ENCODE peak calls at places on chromosomes 2 and 18, in six cellular contexts. Y is stomach, K is upper lobe of right lung, L is left ventricle myocardium inferior, D is GM23338, I is cardiac muscle cell. Z is an unnamed sample. For H3K4me1, the result is how much of the 10 kb centered on the place peaks cover.

GRCh38 chr2:127479219-127479825 is 47.0 kb downstream of the IWS1 start:
- DNase-seq in Y (no peak), K (no peak), L (no peak), D (peak), I (peak), Z (no peak)

GRCh38 chr2:55923978-55924325 is 370 bp upstream of the EFEMP1 start:
- DNase-seq in Y (no peak), K (no peak), L (no peak), D (no peak), I (no peak), Z (no peak)

GRCh38 chr18:67363694-67364093 is 152.8 kb downstream of the DSEL start:
- DNase-seq in Y (no peak), K (no peak), L (no peak), D (no peak), I (no peak), Z (no peak)

GRCh38 chr2:38274286-38275276 is 102.5 kb downstream of the ATL2 start:
- DNase-seq in Y (no peak), K (no peak), L (no peak), D (peak), I (peak), Z (no peak)

GRCh38 chr2:195428673-195429072 is 228.4 kb upstream of the SLC39A10 start:
- DNase-seq in Y (no peak), K (no peak), L (no peak), D (no peak), I (no peak), Z (no peak)

GRCh38 chr2:37782721-37783438 is 111.4 kb upstream of the CDC42EP3 start:
- DNase-seq in Y (no peak), K (no peak), L (no peak), D (no peak), I (no peak), Z (no peak)

GRCh38 chr2:45983213-45983612 is 314.0 kb upstream of the EPAS1 start:
- DNase-seq in Y (no peak), K (no peak), L (no peak), D (no peak), I (no peak), Z (no peak)

GRCh38 chr18:36337679-36338419 is 40.3 kb downstream of the FHOD3 start:
- DNase-seq in Y (no peak), K (no peak), L (no peak), D (no peak), I (no peak), Z (no peak)

GRCh38 chr18:78561757-78562445 is 417.7 kb upstream of the SALL3 start:
- DNase-seq in Y (no peak), K (no peak), L (no peak), D (no peak), I (no peak), Z (no peak)

GRCh38 chr2:156435725-156436476 is at the start of gene GPD2:
- DNase-seq in Y (peak), K (peak), L (peak), D (peak), I (peak), Z (peak)

GRCh38 chr2:168245074-168245825 is 2.1 kb downstream of the STK39 start:
- DNase-seq in Y (no peak), K (no peak), L (no peak), D (no peak), I (peak), Z (no peak)

GRCh38 chr18:8657050-8657820 is 48.0 kb downstream of the RAB12 start:
- DNase-seq in Y (no peak), K (no peak), L (no peak), D (no peak), I (no peak), Z (no peak)

GRCh38 chr2:96240341-96241038 is 25.3 kb downstream of the TMEM127 start:
- DNase-seq in Y (no peak), K (no peak), L (no peak), D (no peak), I (no peak), Z (no peak)

GRCh38 chr18:49016648-49017539 is 66.1 kb upstream of the SMAD7 start:
- DNase-seq in Y (peak), K (peak), L (no peak), D (peak), I (peak), Z (no peak)

GRCh38 chr2:12979066-12979465 is 262.3 kb downstream of the TRIB2 start:
- DNase-seq in Y (no peak), K (no peak), L (no peak), D (no peak), I (no peak), Z (no peak)

GRCh38 chr18:55328301-55328700 is 259.7 kb downstream of the TCF4 start:
- DNase-seq in Y (no peak), K (no peak), L (no peak), D (no peak), I (peak), Z (no peak)

GRCh38 chr2:126658910-126659613 is 3.1 kb downstream of the GYPC start:
- DNase-seq in Y (peak), K (peak), L (peak), D (no peak), I (peak), Z (peak)

GRCh38 chr2:241741016-241741415 is 6.6 kb downstream of the D2HGDH start:
- DNase-seq in Y (no peak), K (no peak), L (no peak), D (no peak), I (no peak), Z (no peak)

GRCh38 chr2:82950148-82950547 is 1508.9 kb downstream of the SUCLG1 start:
- DNase-seq in Y (no peak), K (no peak), L (no peak), D (no peak), I (no peak), Z (no peak)

GRCh38 chr18:53790817-53791216 is 433.7 kb downstream of the MBD2 start:
- DNase-seq in Y (no peak), K (no peak), L (no peak), D (no peak), I (peak), Z (no peak)

GRCh38 chr2:107418713-107419112 is 408.0 kb upstream of the RGPD4 start:
- DNase-seq in Y (no peak), K (no peak), L (no peak), D (no peak), I (no peak), Z (no peak)

GRCh38 chr2:215790548-215791421 is 222.6 kb downstream of the MREG start:
- DNase-seq in Y (no peak), K (no peak), L (no peak), D (no peak), I (no peak), Z (no peak)

GRCh38 chr2:122999258-122999657 is 1025.8 kb upstream of the CNTNAP5 start:
- DNase-seq in Y (no peak), K (no peak), L (no peak), D (no peak), I (no peak), Z (no peak)

GRCh38 chr2:239443102-239443620 is 42.3 kb upstream of the HDAC4 start:
- DNase-seq in Y (no peak), K (no peak), L (no peak), D (no peak), I (no peak), Z (no peak)

GRCh38 chr2:237689569-237690131 is 62.3 kb downstream of the LRRFIP1 start:
- DNase-seq in Y (peak), K (peak), L (no peak), D (no peak), I (no peak), Z (no peak)

GRCh38 chr2:109635426-109636289 is 21.5 kb downstream of the SOWAHC start:
- DNase-seq in Y (no peak), K (no peak), L (no peak), D (no peak), I (no peak), Z (no peak)

GRCh38 chr2:181755181-181755580 is 74.9 kb upstream of the NEUROD1 start:
- DNase-seq in Y (no peak), K (no peak), L (no peak), D (no peak), I (no peak), Z (no peak)

GRCh38 chr2:71646028-71646427 is 192.7 kb downstream of the DYSF start:
- DNase-seq in Y (no peak), K (no peak), L (peak), D (no peak), I (peak), Z (no peak)

DNA sequence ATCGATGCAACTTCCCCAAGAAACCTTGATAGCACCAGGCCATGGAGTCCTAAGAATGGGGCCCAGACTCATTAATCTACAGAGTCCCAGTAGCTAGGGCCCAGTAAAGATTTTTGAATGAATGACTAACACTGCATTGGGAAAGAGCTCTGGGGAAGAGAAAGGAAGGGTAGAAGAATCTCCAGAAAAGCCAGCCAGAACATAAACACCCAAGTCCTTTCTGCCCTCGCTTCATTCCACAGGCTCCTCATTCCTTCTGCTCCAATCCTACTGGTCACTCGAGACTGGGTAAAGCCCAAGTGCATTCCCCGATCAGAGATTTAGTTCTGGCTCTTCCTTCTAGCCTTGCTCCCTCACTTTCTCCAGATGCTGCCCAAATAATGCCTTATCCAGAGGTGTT is 44.3 kb downstream of the CYRIA start:
- DNase-seq in Y (no peak), K (no peak), L (no peak), D (no peak), I (peak), Z (no peak)
- H3K27ac ChIP-seq in Y (no peak), K (no peak), L (no peak), D (no peak), I (no peak), Z (no peak)

GRCh38 chr18:77079088-77079487 is 53.5 kb downstream of the MBP start:
- DNase-seq in Y (no peak), K (no peak), L (no peak), D (no peak), I (no peak), Z (no peak)

GRCh38 chr18:77076111-77076510 is 56.5 kb downstream of the MBP start:
- DNase-seq in Y (no peak), K (no peak), L (no peak), D (no peak), I (no peak), Z (no peak)

GRCh38 chr18:77078671-77079070 is 53.9 kb downstream of the MBP start:
- DNase-seq in Y (no peak), K (no peak), L (no peak), D (no peak), I (no peak), Z (no peak)

GRCh38 chr18:77077401-77077800 is 55.2 kb downstream of the MBP start:
- DNase-seq in Y (no peak), K (no peak), L (no peak), D (no peak), I (no peak), Z (no peak)

GRCh38 chr18:77077836-77078456 is 54.6 kb downstream of the MBP start:
- DNase-seq in Y (no peak), K (no peak), L (no peak), D (no peak), I (no peak), Z (no peak)
- H3K4me1 ChIP-seq in Y (under half), K (under half), L (half or more), D (under half), I (under half), Z (under half)

GRCh38 chr2:199405241-199405640 is 52.5 kb downstream of the SATB2 start:
- DNase-seq in Y (no peak), K (no peak), L (no peak), D (peak), I (peak), Z (no peak)
- TF ChIP-seq CTCF in Y (no peak), K (no peak), L (no peak), D (peak), I (peak), Z (peak)

GRCh38 chr18:76474824-76475223 is 20.2 kb downstream of the ZNF516 start:
- DNase-seq in Y (no peak), K (no peak), L (no peak), D (no peak), I (no peak), Z (no peak)

GRCh38 chr18:76476665-76477561 is 18.1 kb downstream of the ZNF516 start:
- DNase-seq in Y (no peak), K (no peak), L (no peak), D (no peak), I (peak), Z (no peak)

GRCh38 chr18:76472811-76473210 is 22.2 kb downstream of the ZNF516 start:
- DNase-seq in Y (no peak), K (no peak), L (no peak), D (no peak), I (no peak), Z (no peak)

GRCh38 chr18:76479351-76480238 is 15.4 kb downstream of the ZNF516 start:
- DNase-seq in Y (no peak), K (no peak), L (no peak), D (no peak), I (no peak), Z (no peak)

DNA sequence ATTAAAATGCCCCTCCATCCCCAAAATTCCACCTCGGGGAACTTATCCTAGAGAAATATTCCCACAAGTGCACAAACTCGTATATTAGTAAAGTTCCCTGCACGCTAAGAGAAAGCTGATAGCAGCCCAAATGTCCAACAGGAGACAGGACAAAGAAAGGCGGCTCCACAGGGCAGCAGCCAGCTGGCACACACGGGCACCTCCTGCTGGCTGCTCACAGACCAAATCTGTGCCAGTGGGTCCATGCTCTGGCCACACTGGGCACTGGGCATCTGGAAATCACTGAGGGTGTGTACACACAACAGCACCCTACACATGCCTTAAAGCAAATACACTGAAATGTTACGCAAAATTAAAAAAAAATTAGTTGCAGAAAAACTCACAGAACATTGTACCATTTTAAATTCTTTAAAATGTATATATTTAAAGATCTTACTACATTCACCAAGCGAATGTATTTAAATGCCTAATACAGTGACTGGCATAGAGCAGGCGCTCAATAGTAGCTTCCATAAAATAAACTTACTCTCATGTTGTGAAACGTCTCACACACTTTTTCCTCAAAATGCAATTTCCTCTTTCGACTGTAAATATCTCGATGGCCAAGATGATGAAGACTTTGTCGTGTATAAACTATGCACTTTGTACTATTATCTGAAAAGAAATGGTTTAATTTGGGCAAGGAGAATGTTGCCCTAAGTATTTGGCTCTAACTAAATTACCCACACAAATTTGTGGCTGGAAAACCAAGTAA is 19.4 kb downstream of the ZNF516 start:
- DNase-seq in Y (no peak), K (no peak), L (no peak), D (no peak), I (no peak), Z (no peak)
- H3K27ac ChIP-seq in Y (peak), K (no peak), L (no peak), D (no peak), I (no peak), Z (no peak)

GRCh38 chr2:20094955-20095354 is 43.5 kb upstream of the LAPTM4A start:
- DNase-seq in Y (no peak), K (no peak), L (no peak), D (no peak), I (no peak), Z (no peak)

GRCh38 chr2:20100711-20101110 is 49.3 kb upstream of the LAPTM4A start:
- DNase-seq in Y (no peak), K (no peak), L (no peak), D (no peak), I (no peak), Z (no peak)

GRCh38 chr2:20099780-20100179 is 48.4 kb upstream of the LAPTM4A start:
- DNase-seq in Y (no peak), K (no peak), L (no peak), D (peak), I (no peak), Z (no peak)

GRCh38 chr2:20095469-20095868 is 44.0 kb upstream of the LAPTM4A start:
- DNase-seq in Y (no peak), K (no peak), L (no peak), D (no peak), I (no peak), Z (no peak)

DNA sequence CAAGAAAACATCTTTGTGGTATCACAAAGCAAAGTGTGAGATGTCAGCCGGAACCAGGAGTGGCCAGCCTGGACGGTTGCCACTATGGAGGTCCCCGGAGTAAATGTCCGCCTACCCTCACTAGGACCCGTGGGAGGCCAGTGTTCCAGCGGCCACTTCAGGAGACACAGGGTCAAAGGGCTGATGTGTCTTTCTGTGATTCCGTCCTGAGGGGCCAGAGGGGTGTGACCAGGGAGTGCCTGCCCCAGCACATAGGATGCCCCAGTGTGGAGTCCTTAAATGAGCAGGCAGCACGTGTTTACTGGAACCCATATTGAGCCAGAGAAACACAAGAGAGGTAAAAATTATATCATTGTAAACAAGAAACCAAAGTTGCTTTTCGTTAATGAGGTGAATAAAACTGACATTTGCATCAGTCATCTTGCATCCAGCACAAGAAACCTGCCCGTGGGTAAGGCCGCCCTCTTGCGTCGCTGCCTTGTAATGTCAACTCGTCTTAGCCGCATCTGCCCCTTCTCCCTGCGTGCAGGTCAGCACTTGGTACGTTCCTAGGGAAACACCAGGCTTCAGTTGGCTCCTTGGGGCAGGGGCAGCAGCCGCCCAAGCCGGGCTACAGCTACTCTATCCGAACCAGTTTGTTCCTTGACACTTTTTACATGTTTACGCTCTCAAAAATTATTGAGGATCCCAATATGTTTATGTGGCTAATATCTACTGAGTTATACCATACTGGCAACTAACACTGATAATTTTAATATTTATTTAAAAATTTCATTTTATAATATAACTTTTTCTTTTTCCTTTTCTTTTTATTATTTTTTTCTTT is 46.7 kb upstream of the LAPTM4A start:
- DNase-seq in Y (peak), K (peak), L (peak), D (peak), I (peak), Z (peak)
- H3K4me1 ChIP-seq in Y (under half), K (under half), L (under half), D (under half), I (under half), Z (under half)

DNA sequence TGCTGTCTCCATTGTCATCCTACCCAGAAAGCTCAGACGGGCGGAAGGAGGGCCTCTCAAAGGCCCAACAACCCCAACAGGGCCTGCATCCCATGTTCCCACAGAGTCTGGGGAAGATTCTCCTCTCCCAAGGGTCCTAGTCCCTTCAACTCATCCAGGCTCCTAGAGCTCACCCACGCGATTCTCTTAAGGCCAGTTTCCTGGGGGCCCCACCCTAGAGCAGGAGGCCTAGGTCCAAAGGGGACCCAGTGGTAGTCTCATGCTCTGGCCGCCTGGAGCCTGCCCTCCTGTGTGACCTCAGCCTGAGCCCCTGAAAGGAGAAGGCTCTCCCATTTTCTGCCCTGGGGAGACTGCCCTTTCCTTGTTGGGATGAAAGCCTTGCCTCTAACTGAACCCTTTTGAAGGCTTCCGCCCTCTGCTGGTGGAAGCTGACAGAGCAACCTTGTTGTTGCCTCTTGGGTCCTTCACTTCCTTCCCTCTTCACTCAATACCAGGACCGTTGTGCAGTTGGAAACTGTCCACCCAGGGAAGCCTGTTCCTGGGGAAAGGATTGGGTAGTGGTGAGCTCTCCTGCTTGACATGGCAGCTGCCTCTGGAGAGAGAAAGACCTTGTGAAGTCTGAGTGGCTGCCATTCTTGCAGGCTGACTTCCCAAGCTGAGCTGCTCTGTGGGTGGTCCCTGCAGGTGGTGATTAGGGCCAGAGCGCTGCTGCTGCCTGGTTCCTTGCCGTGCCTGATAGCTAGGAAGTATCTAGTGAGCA is 86.0 kb upstream of the ALPP start:
- DNase-seq in Y (peak), K (no peak), L (peak), D (peak), I (peak), Z (peak)
- TF ChIP-seq CTCF in Y (no peak), K (peak), L (peak), D (peak), I (peak), Z (peak)

GRCh38 chr2:219641390-219642063 is 14.1 kb downstream of the SLC4A3 start:
- DNase-seq in Y (no peak), K (no peak), L (no peak), D (no peak), I (no peak), Z (no peak)
- H3K27ac ChIP-seq in Y (no peak), K (no peak), L (peak), D (no peak), I (peak), Z (no peak)